ENCODE peak calls at places on chromosomes 1 and 21, in ten cellular contexts. B is astrocyte of the spinal cord, X is hepatocyte, P is BE2C, I is dorsolateral prefrontal cortex, R is heart left ventricle, S is IMR-90, D is cardiac muscle cell, Z is fibroblast of pulmonary artery, G is breast epithelium. J is an unnamed sample.

GRCh38 chr1:243712890-243713425 is 137.1 kb downstream of the AKT3 start:
- DNase-seq in S (peak; percentile 19), R (no peak), Z (peak; percentile 29), X (no peak), D (peak; percentile 34), B (peak; percentile 32), G (no peak), I (no peak), P (no peak), J (no peak)

GRCh38 chr1:145936247-145936646 is 9.0 kb upstream of the RBM8A start:
- DNase-seq in X (no peak), G (peak; percentile 61), I (no peak), Z (no peak), R (no peak), P (no peak), B (no peak), S (no peak), D (peak; percentile 29), J (no peak)

GRCh38 chr1:46718340-46718726 is 581 bp downstream of the EFCAB14 start:
- DNase-seq in P (no peak), R (no peak), Z (no peak), G (no peak), I (no peak), D (peak; percentile 8), X (no peak), B (no peak), S (no peak), J (no peak)

GRCh38 chr1:3283849-3284248 is 170.6 kb upstream of the ARHGEF16 start:
- DNase-seq in I (peak; percentile 65), R (peak; percentile 56), B (peak; percentile 16), X (peak; percentile 60), Z (peak; percentile 1), S (no peak), P (peak; percentile 39), D (peak; percentile 20), G (no peak), J (no peak)

GRCh38 chr21:14734191-14734590 is 188.1 kb upstream of the SAMSN1 start:
- DNase-seq in S (no peak), Z (no peak), D (no peak), G (no peak), R (no peak), I (no peak), X (no peak), B (no peak), P (no peak), J (no peak)

GRCh38 chr1:46461809-46462448 is 27.7 kb upstream of the DMBX1 start:
- DNase-seq in I (no peak), B (no peak), X (no peak), G (no peak), R (no peak), P (peak; percentile 32), S (no peak), Z (no peak), D (no peak), J (no peak)

GRCh38 chr1:101310484-101310883 is 73.7 kb downstream of the S1PR1 start:
- DNase-seq in S (no peak), Z (no peak), I (no peak), R (no peak), P (no peak), X (no peak), D (no peak), G (no peak), B (no peak), J (no peak)

GRCh38 chr21:43845386-43845785 is 19.6 kb upstream of the AGPAT3 start:
- DNase-seq in Z (no peak), R (no peak), X (no peak), G (no peak), I (no peak), S (no peak), D (no peak), P (no peak), B (no peak), J (no peak)

GRCh38 chr1:177256153-177256814 is 85.5 kb downstream of the BRINP2 start:
- DNase-seq in Z (peak; percentile 92), P (peak; percentile 24), S (peak; percentile 81), I (peak; percentile 63), B (peak; percentile 94), D (peak; percentile 97), R (peak; percentile 61), X (peak; percentile 67), G (peak; percentile 17), J (peak; percentile 21)

GRCh38 chr1:194175251-194175650 is 988.8 kb upstream of the B3GALT2 start:
- DNase-seq in P (no peak), B (no peak), G (no peak), D (no peak), R (no peak), S (no peak), X (no peak), Z (no peak), I (no peak), J (no peak)

GRCh38 chr1:204093421-204093717 is 20.5 kb downstream of the SOX13 start:
- DNase-seq in S (no peak), R (no peak), P (peak; percentile 32), G (no peak), I (no peak), Z (no peak), X (peak; percentile 77), B (no peak), D (no peak), J (no peak)

GRCh38 chr1:204089044-204089751 is 16.3 kb downstream of the SOX13 start:
- DNase-seq in B (peak; percentile 28), X (no peak), R (no peak), I (no peak), P (no peak), S (no peak), G (peak; percentile 89), D (peak; percentile 52), Z (peak; percentile 48), J (peak; percentile 97)

GRCh38 chr1:204092632-204093420 is 19.9 kb downstream of the SOX13 start:
- DNase-seq in D (no peak), S (no peak), B (no peak), G (no peak), P (no peak), I (no peak), X (no peak), Z (no peak), R (no peak), J (no peak)

GRCh38 chr1:204091787-204092312 is 18.9 kb downstream of the SOX13 start:
- DNase-seq in G (no peak), S (no peak), P (no peak), D (no peak), B (no peak), R (no peak), Z (no peak), X (no peak), I (no peak), J (no peak)

GRCh38 chr1:204091066-204091465 is 18.2 kb downstream of the SOX13 start:
- DNase-seq in I (no peak), P (no peak), R (no peak), G (no peak), Z (no peak), X (no peak), S (no peak), B (no peak), D (no peak), J (no peak)
- TF ChIP-seq CTCF in I (no peak), P (no peak), R (no peak), G (no peak), Z (no peak), X (no peak), S (no peak), B (no peak), D (no peak), J (no peak)

DNA sequence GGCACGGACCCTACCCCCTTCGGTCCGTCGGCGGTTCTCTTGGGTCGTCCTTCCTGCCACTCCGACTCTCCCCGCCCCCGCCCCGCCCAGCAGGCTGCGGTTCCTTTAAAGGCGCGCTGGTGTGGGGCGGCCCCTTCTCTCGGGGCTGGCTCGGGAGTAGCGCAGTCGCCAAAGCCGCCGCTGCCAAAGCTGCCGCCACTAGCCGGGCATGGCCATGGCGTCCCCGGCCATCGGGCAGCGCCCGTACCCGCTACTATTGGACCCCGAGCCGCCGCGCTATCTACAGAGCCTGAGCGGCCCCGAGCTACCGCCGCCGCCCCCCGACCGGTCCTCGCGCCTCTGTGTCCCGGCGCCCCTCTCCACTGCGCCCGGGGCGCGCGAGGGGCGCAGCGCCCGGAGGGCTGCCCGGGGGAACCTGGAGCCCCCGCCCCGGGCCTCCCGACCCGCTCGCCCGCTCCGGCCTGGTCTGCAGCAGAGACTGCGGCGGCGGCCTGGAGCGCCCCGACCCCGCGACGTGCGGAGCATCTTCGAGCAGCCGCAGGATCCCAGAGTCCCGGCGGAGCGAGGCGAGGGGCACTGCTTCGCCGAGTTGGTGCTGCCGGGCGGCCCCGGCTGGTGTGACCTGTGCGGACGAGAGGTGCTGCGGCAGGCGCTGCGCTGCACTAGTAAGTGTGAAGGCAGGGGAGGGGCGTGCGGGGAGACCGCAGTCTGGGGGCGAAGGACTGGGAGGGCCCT is at the start of gene RASSF5:
- DNase-seq in G (peak; percentile 91), X (peak; percentile 51), B (peak; percentile 58), R (peak; percentile 85), I (peak; percentile 82), D (peak; percentile 79), P (no peak), Z (peak; percentile 59), S (peak; percentile 41), J (no peak)
- H3K4me3 ChIP-seq in G (peak within 1 kb of the TSS; percentile 64), X (peak within 1 kb of the TSS; percentile 55), B (peak within 1 kb of the TSS; percentile 37), R (peak within 1 kb of the TSS; percentile 72), I (peak within 1 kb of the TSS; percentile 65), D (peak within 1 kb of the TSS; percentile 67), P (no peak within 1 kb of the TSS), Z (peak within 1 kb of the TSS; percentile 51), S (peak within 1 kb of the TSS; percentile 58), J (peak within 1 kb of the TSS; percentile 52)

DNA sequence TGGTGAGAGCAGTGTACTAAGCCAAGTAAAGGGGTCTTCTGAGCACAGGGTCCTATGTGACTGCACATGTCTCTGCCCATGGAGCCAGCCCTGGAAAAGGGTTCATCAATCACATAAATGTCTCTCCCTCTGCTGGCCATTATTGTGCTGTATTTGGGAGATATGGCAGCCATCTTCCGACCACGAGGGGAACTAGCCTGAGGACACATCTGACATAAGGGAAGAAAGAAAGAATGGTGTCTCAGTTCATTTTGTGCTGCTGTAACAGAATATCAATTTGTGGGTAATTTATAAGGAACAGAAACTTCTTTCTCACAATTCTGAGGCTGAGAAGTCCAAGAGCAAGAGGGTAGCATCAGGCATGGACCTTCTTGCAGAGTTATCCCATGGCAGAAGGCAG is 55.1 kb upstream of the GJA5 start:
- DNase-seq in I (no peak), Z (no peak), X (no peak), P (peak; percentile 15), B (no peak), S (no peak), G (no peak), R (no peak), D (no peak), J (no peak)
- TF ChIP-seq CTCF in I (no peak), Z (peak; percentile 14), X (no peak), P (peak; percentile 25), B (no peak), S (no peak), G (no peak), R (peak; percentile 19), D (no peak), J (no peak)

DNA sequence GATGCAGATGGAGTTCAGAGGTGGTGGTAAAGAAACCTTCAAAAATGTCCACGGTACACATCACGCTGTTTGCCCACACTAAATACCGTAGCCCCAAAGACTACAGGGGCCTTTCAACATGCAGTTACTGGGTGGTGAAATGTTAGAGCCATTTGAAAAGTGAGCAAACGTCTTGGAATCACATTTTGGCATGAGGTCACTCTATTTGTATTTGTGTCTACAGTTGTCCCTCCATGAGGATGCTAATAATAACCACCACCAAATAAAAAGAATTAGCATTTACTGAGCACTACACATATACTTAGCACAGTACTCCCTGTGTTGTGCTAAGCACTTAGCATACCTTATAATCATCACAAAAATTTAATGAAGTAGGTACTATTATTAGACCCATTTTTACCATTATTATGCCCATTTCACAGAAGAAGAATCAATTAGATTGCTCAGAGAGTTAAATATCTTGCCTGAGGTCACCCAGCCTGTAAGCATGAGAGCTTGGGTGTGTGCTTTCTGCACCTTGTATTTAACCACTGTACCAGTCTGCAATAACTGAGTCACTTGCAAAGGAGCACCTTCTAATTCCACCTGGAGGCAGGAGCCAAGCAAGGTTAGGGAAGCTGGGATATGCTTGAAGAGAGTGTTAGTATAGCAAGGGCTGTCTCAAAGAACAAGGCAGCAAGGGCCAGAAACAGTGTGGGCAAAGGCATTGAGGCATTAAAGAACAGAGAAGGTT is 57.4 kb downstream of the DNTTIP2 start:
- DNase-seq in Z (no peak), D (no peak), G (no peak), X (no peak), R (no peak), P (no peak), I (no peak), S (no peak), B (no peak), J (no peak)
- H3K4me3 ChIP-seq in Z (no peak overlapping the region), D (no peak overlapping the region), G (no peak overlapping the region), X (no peak overlapping the region), R (no peak overlapping the region), P (no peak overlapping the region), I (no peak overlapping the region), S (no peak overlapping the region), B (no peak overlapping the region), J (no peak overlapping the region)

J was measured in LNCaP clone FGC.